ENCODE peak calls at places on chromosomes 11 and 22, in four cellular contexts. P is K562, R is HepG2, H is GM12878. N is an unnamed sample.

GRCh38 chr11:114317738-114318137 is 21.5 kb downstream of the NNMT start:
- DNase-seq in H (no peak), P (no peak), R (no peak), N (no peak)

GRCh38 chr22:39514373-39514973 is 5.9 kb upstream of the ATF4 start:
- DNase-seq in R (no peak), P (no peak), H (no peak), N (no peak)

GRCh38 chr22:33076368-33076767 is 18.2 kb upstream of the SYN3 start:
- DNase-seq in P (no peak), H (no peak), R (no peak), N (no peak)

GRCh38 chr11:132681971-132682370 is 850.3 kb downstream of the OPCML start:
- DNase-seq in P (no peak), R (no peak), H (no peak), N (no peak)

GRCh38 chr22:32918741-32919140 is 117.2 kb downstream of the TIMP3 start:
- DNase-seq in H (no peak), P (no peak), R (no peak), N (no peak)

GRCh38 chr11:128552783-128553661 is 34.3 kb downstream of the ETS1 start:
- DNase-seq in R (no peak), P (no peak), H (peak), N (no peak)

GRCh38 chr11:2826679-2827056 is 58.9 kb downstream of the CDKN1C start:
- DNase-seq in P (no peak), H (no peak), R (no peak), N (no peak)

GRCh38 chr22:43213066-43213465 is 26.1 kb upstream of the TTLL12 start:
- DNase-seq in R (no peak), H (no peak), P (peak), N (peak)

DNA sequence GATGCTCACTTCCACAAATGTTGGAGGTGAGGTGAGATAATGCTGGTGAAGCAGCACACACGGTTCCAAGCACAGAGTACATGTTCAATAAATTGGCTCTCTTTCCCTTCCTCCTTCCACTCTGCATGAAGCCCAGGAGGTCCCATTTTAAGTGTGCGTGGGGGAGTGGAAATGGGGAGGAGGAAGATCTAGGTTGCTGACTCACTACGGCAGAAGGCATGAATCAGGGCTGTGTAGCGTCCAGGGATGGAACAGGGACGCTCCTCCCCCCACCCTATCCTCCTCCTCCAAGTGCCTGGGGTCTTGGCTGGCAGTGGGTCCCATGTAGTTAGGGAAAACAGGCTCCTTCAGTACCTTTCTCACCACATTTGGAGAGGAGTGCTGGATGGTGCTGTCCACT is 44.2 kb downstream of the TRIM66 start:
- DNase-seq in R (no peak), P (peak), H (no peak), N (no peak)
- TF ChIP-seq CBX5 in R (no peak), P (no peak), H (no peak), N (no peak)

GRCh38 chr11:46332568-46333128 is 14.6 kb upstream of the DGKZ start:
- DNase-seq in H (no peak), R (no peak), P (peak), N (peak)
- TF ChIP-seq CBX5 in H (no peak), R (no peak), P (no peak), N (no peak)

GRCh38 chr11:70744396-70745185 is 346.3 kb downstream of the CTTN start:
- DNase-seq in P (no peak), H (no peak), R (no peak), N (no peak)

GRCh38 chr11:70741085-70741484 is 342.8 kb downstream of the CTTN start:
- DNase-seq in H (no peak), R (no peak), P (no peak), N (no peak)

GRCh38 chr11:70743941-70744351 is 345.6 kb downstream of the CTTN start:
- DNase-seq in P (no peak), H (no peak), R (no peak), N (no peak)

GRCh38 chr11:70740475-70740825 is 342.1 kb downstream of the CTTN start:
- DNase-seq in R (no peak), H (no peak), P (no peak), N (no peak)

GRCh38 chr11:70742553-70743291 is 344.4 kb downstream of the CTTN start:
- DNase-seq in H (no peak), R (no peak), P (peak), N (peak)
- TF ChIP-seq CBX5 in H (no peak), R (no peak), P (no peak), N (no peak)

GRCh38 chr11:108293229-108293628 is 70.4 kb downstream of the ATM start:
- DNase-seq in H (no peak), P (no peak), R (no peak), N (no peak)
- TF ChIP-seq CBX5 in H (no peak), P (no peak), R (no peak), N (no peak)

GRCh38 chr11:15816270-15816871 is 540.0 kb downstream of the SOX6 start:
- DNase-seq in R (no peak), P (no peak), H (no peak), N (no peak)

GRCh38 chr11:15821471-15821870 is 534.9 kb downstream of the SOX6 start:
- DNase-seq in P (no peak), R (no peak), H (no peak), N (no peak)

GRCh38 chr11:15818132-15818842 is 538.1 kb downstream of the SOX6 start:
- DNase-seq in P (no peak), H (no peak), R (no peak), N (no peak)

GRCh38 chr11:15816996-15817395 is 539.4 kb downstream of the SOX6 start:
- DNase-seq in P (no peak), R (no peak), H (no peak), N (no peak)

GRCh38 chr11:15819679-15820286 is 536.6 kb downstream of the SOX6 start:
- DNase-seq in H (no peak), P (peak), R (peak), N (peak)
- TF ChIP-seq CBX5 in H (no peak), P (no peak), R (peak), N (no peak)

DNA sequence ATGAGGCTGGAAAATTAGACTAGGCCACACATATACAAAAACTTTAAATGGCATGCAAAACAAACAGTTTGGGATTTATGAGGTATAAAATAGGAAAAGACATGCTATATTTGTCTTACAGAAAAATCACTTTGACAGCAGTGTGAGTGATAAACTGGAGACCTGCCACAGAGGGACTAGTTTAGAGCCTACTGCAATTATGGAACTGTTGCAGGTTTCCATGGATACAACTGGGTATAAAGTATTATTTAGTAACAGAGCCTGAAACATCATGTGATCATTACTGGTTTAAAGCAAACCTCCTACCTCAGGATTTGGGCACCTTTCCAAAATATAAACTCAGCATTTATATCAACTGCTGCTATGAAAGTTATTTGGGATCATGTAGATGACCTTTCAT is 1032.5 kb downstream of the DLG2 start:
- DNase-seq in H (no peak), P (no peak), R (no peak), N (no peak)
- TF ChIP-seq CBX5 in H (no peak), P (no peak), R (no peak), N (no peak)

GRCh38 chr11:104163100-104164027 is 583 bp downstream of the PDGFD start:
- DNase-seq in P (no peak), R (no peak), H (no peak), N (no peak)
- TF ChIP-seq CBX5 in P (no peak), R (no peak), H (no peak), N (no peak)